ENCODE peak calls at places on chromosomes 7 and 10, in five cellular contexts. X is ACHN; G is activated CD4-positive, alpha-beta T cell treated with anti-CD3 and anti-CD28 coated beads, Interleukin-2, amount 10 ng/mL, durations not matched to agents 7 days and 5 days; Q is GM12864; Y is T follicular helper cell. E is an unnamed sample.

GRCh38 chr10:70587045-70587658 is 15.4 kb downstream of the PRF1 start:
- DNase-seq in Q (no peak), Y (no peak), X (no peak), G (no peak), E (no peak)

GRCh38 chr10:105914432-105914831 is 1250.1 kb downstream of the SORCS1 start:
- DNase-seq in G (no peak), Y (no peak), X (no peak), Q (no peak), E (no peak)

GRCh38 chr7:64098-64521 is 128.3 kb upstream of the FAM20C start:
- DNase-seq in Q (no peak), X (peak), G (no peak), Y (no peak), E (no peak)

GRCh38 chr10:110239892-110240291 is 32.5 kb downstream of the MXI1 start:
- DNase-seq in Q (no peak), X (no peak), Y (no peak), G (no peak), E (no peak)

GRCh38 chr7:19530852-19531251 is 178.0 kb downstream of the POLR1F start:
- DNase-seq in X (no peak), G (no peak), Y (no peak), Q (no peak), E (no peak)

GRCh38 chr10:113520606-113521481 is 32.0 kb upstream of the HABP2 start:
- DNase-seq in G (peak), Q (no peak), Y (no peak), X (peak), E (peak)

GRCh38 chr7:146773506-146773905 is 656.9 kb downstream of the CNTNAP2 start:
- DNase-seq in G (no peak), Y (no peak), Q (no peak), X (no peak), E (no peak)

GRCh38 chr10:117647306-117647705 is 104.8 kb downstream of the EMX2 start:
- DNase-seq in X (no peak), Q (no peak), G (no peak), Y (no peak), E (no peak)

GRCh38 chr7:36962367-36962766 is 238.1 kb upstream of the AOAH start:
- DNase-seq in Y (no peak), Q (no peak), X (no peak), G (no peak), E (peak)

GRCh38 chr10:77989081-77989724 is 40.1 kb downstream of the POLR3A start:
- DNase-seq in X (no peak), Y (no peak), Q (no peak), G (no peak), E (no peak)

GRCh38 chr7:128084896-128085608 is 53.8 kb upstream of the LRRC4 start:
- DNase-seq in Y (no peak), Q (no peak), X (no peak), G (no peak), E (no peak)

GRCh38 chr7:139771001-139771956 is 6.5 kb downstream of the HIPK2 start:
- DNase-seq in X (peak), Y (no peak), Q (no peak), G (no peak), E (peak)

GRCh38 chr10:19347592-19347991 is 299.0 kb downstream of the MALRD1 start:
- DNase-seq in G (no peak), X (peak), Y (no peak), Q (no peak), E (no peak)

GRCh38 chr7:36820527-36821170 is 96.4 kb upstream of the AOAH start:
- DNase-seq in X (no peak), Y (no peak), G (no peak), Q (no peak), E (no peak)

GRCh38 chr10:60526024-60526585 is 136.4 kb upstream of the ANK3 start:
- DNase-seq in G (no peak), Q (no peak), X (no peak), Y (no peak), E (no peak)

GRCh38 chr10:86289577-86289868 is 77.1 kb downstream of the GRID1 start:
- DNase-seq in G (no peak), X (no peak), Q (no peak), Y (no peak), E (no peak)

GRCh38 chr7:114825423-114825951 is 96.4 kb upstream of the MDFIC start:
- DNase-seq in Q (no peak), X (no peak), G (peak), Y (no peak), E (peak)

GRCh38 chr10:97319671-97320479 is 804 bp downstream of the FRAT1 start:
- DNase-seq in Y (peak), Q (no peak), G (peak), X (no peak), E (no peak)

GRCh38 chr7:29946428-29947186 is 43.0 kb downstream of the SCRN1 start:
- DNase-seq in G (no peak), X (peak), Q (no peak), Y (no peak), E (no peak)

GRCh38 chr7:128362670-128363069 is 1.2 kb upstream of the PRRT4 start:
- DNase-seq in Q (no peak), X (no peak), G (no peak), Y (no peak), E (no peak)

GRCh38 chr7:148669907-148670306 is 28.8 kb upstream of the CUL1 start:
- DNase-seq in Q (no peak), Y (no peak), G (no peak), X (no peak), E (no peak)

GRCh38 chr10:29163746-29164145 is 125.1 kb upstream of the LYZL1 start:
- DNase-seq in Y (no peak), G (no peak), Q (no peak), X (no peak), E (peak)

GRCh38 chr7:83271212-83272099 is 108.8 kb upstream of the PCLO start:
- DNase-seq in Y (no peak), X (peak), Q (no peak), G (no peak), E (peak)

GRCh38 chr10:69397972-69398371 is 18.7 kb downstream of the TACR2 start:
- DNase-seq in Y (no peak), X (no peak), Q (no peak), G (no peak), E (no peak)

GRCh38 chr10:42734537-42734936 is 48.1 kb upstream of the BMS1 start:
- DNase-seq in G (no peak), Y (no peak), Q (no peak), X (no peak), E (no peak)

GRCh38 chr7:1124816-1125602 is 35.0 kb downstream of the ZFAND2A start:
- DNase-seq in Y (no peak), G (no peak), Q (no peak), X (no peak), E (no peak)